ENCODE peak calls at places on chromosomes 11 and 22, in six cellular contexts. L is H9, Z is IMR-90, X is mesenchymal stem cell, O is H1, K is trophoblast cell. U is an unnamed sample.

GRCh38 chr11:31509017-31509411 is 408 bp downstream of the IMMP1L start:
- DNase-seq in L (no peak), X (no peak), K (no peak), Z (no peak), O (no peak), U (peak; percentile 17)

GRCh38 chr11:68164437-68164836 is 43.2 kb upstream of the CHKA start:
- DNase-seq in Z (peak; percentile 66), O (no peak), L (no peak), X (peak; percentile 22), K (no peak), U (no peak)

GRCh38 chr11:42410251-42410956 is 901.4 kb upstream of the API5 start:
- DNase-seq in L (no peak), O (no peak), Z (no peak), X (no peak), K (no peak), U (no peak)

GRCh38 chr11:77471520-77472234 is 2.2 kb downstream of the PAK1 start:
- DNase-seq in K (peak; percentile 63), O (no peak), X (no peak), Z (no peak), L (no peak), U (no peak)

GRCh38 chr11:35740061-35740824 is 77.7 kb downstream of the TRIM44 start:
- DNase-seq in O (no peak), K (no peak), L (no peak), X (no peak), Z (no peak), U (no peak)

GRCh38 chr11:107857550-107858216 is 904 bp downstream of the SLC35F2 start:
- DNase-seq in X (peak; percentile 46), K (peak; percentile 17), L (no peak), O (no peak), Z (peak; percentile 41), U (no peak)

GRCh38 chr11:65183201-65183891 is 1.6 kb downstream of the CAPN1 start:
- DNase-seq in X (no peak), O (no peak), Z (no peak), K (peak; percentile 38), L (peak; percentile 38), U (no peak)

GRCh38 chr11:67264260-67264659 is 2.0 kb upstream of the GRK2 start:
- DNase-seq in O (no peak), X (no peak), K (no peak), Z (no peak), L (no peak), U (no peak)

GRCh38 chr22:44351685-44352377 is 39.1 kb upstream of the SHISAL1 start:
- DNase-seq in L (peak; percentile 69), K (peak; percentile 95), O (peak; percentile 57), Z (peak; percentile 95), X (peak; percentile 89), U (no peak)

GRCh38 chr11:66221726-66222236 is 46.7 kb upstream of the RAB1B start:
- DNase-seq in O (no peak), L (peak; percentile 23), X (peak; percentile 26), K (no peak), Z (peak; percentile 24), U (no peak)

GRCh38 chr22:45284705-45285305 is at the start of gene UPK3A:
- DNase-seq in X (peak; percentile 29), O (no peak), Z (no peak), K (peak; percentile 34), L (peak; percentile 89), U (peak; percentile 64)

GRCh38 chr11:124762077-124762623 is at the start of gene ESAM:
- DNase-seq in K (peak; percentile 45), L (peak; percentile 53), O (no peak), X (no peak), Z (no peak), U (no peak)

GRCh38 chr22:49276567-49276966 is 551.1 kb downstream of the BRD1 start:
- DNase-seq in K (no peak), L (no peak), X (no peak), Z (no peak), O (no peak), U (no peak)

GRCh38 chr11:130480166-130480565 is 31.7 kb downstream of the ADAMTS15 start:
- DNase-seq in X (peak; percentile 54), Z (peak; percentile 86), O (no peak), L (no peak), K (peak; percentile 42), U (no peak)

GRCh38 chr22:47687364-47687655 is 924.9 kb downstream of the TBC1D22A start:
- DNase-seq in L (no peak), Z (no peak), X (no peak), O (no peak), K (no peak), U (no peak)

GRCh38 chr11:117435296-117435695 is 107.6 kb downstream of the CEP164 start:
- DNase-seq in Z (no peak), O (no peak), X (no peak), L (no peak), K (no peak), U (no peak)

GRCh38 chr11:14892036-14892556 is at the start of gene CYP2R1:
- DNase-seq in O (peak; percentile 89), K (peak; percentile 98), L (peak; percentile 99), X (peak; percentile 98), Z (peak; percentile 95), U (peak; percentile 85)

DNA sequence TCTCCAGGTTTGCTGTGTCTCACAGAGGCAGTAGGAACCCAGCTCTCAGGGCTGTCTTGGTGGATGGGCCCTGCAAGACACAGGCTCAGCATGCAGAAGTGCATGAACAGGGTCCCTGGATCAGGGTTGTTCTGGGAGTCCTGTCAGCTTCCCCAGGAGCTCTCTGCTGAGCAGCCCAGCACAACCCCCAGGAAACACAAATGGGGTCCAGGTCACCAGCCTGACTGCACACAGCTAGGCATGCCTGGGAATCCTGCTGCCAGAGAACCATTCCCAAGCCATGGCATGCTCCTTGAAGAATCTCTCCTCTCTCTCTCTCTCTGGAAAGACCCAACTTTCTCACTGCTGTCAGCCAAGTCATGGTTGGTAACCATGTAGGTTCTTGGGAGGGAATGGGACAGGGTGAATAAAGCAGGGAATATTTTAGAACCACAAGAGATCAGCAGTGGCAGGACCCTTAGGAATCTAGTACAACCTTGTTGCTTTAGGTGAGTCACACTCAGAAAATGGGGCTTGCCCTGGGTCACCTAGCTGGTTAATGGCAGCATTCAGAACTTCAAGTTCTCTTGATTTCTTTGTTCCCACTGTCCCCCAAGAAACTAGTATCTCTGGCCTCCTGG is 21.4 kb downstream of the TUB start:
- DNase-seq in K (no peak), L (no peak), X (no peak), Z (no peak), O (no peak), U (no peak)
- H4K91ac ChIP-seq in K (no peak overlapping the region), L (no peak overlapping the region), X (no peak overlapping the region), Z (no peak overlapping the region), O (no peak overlapping the region), U (no peak overlapping the region)

GRCh38 chr11:104763930-104764717 is 134.1 kb downstream of the CASP12 start:
- DNase-seq in K (no peak), Z (no peak), O (no peak), X (no peak), L (no peak), U (no peak)

GRCh38 chr11:104765401-104765800 is 132.9 kb downstream of the CASP12 start:
- DNase-seq in X (no peak), K (no peak), L (no peak), Z (peak; percentile 22), O (no peak), U (no peak)

GRCh38 chr11:104759464-104759863 is 138.8 kb downstream of the CASP12 start:
- DNase-seq in O (no peak), L (no peak), K (no peak), Z (no peak), X (no peak), U (no peak)

GRCh38 chr11:104764718-104765045 is 133.6 kb downstream of the CASP12 start:
- DNase-seq in O (no peak), X (peak; percentile 9), K (no peak), Z (peak; percentile 6), L (no peak), U (no peak)

GRCh38 chr11:104761511-104761910 is 136.7 kb downstream of the CASP12 start:
- DNase-seq in X (no peak), L (no peak), K (no peak), Z (no peak), O (no peak), U (no peak)
- H4K91ac ChIP-seq in X (no peak overlapping the region), L (no peak overlapping the region), K (no peak overlapping the region), Z (no peak overlapping the region), O (no peak overlapping the region), U (no peak overlapping the region)

GRCh38 chr22:20117656-20118571 is 888 bp upstream of the TRMT2A start:
- DNase-seq in Z (peak; percentile 25), O (no peak), X (peak; percentile 48), K (no peak), L (no peak), U (no peak)

GRCh38 chr22:20115691-20116375 is at the start of gene RANBP1:
- DNase-seq in O (no peak), Z (no peak), K (no peak), L (no peak), X (no peak), U (no peak)

GRCh38 chr22:20118572-20119020 is 1.6 kb upstream of the TRMT2A start:
- DNase-seq in X (no peak), Z (no peak), L (no peak), K (no peak), O (no peak), U (no peak)

GRCh38 chr22:20116376-20116950 is 559 bp downstream of the RANBP1 start:
- DNase-seq in Z (no peak), O (no peak), K (no peak), L (no peak), X (no peak), U (no peak)

DNA sequence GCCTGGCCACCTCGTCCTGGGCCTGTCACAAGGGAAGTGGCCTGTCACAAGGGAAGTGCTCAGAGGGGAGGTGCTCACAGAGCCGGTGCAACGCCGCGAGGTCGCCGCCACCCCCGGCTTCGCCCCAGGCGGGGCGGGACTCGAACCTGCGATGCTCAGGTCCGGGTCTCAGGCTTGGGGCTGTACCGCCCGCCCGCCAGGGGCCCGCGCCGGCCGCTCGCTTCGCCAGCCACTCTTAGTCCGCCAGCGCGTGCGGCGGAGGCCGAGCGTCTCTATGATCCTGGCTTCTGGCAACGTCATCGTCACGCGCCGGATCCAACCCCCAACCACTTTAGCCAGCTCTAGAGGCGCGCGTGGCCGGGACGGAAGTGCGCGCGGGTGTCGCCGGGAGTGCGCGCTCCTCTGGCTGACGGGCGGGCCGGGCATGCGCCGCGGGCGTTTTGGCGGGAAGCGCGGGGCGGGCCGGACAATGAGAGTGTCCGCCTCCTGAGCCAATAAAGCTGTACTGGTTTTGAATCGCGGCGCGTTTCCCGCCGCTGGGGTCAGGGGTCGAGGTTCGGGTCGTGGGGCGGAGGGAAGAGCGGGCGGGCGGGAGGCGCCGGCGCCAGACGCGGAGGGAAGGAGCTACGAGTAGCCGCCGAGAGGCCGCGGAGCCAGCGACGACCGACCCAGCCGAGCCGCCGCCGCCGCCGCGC is at the start of gene TRMT2A:
- DNase-seq in Z (peak; percentile 98), K (peak; percentile 97), X (peak; percentile 98), O (peak; percentile 92), L (peak; percentile 98), U (peak; percentile 99)
- H4K91ac ChIP-seq in Z (peak within 1 kb of the TSS; percentile 70), K (peak within 1 kb of the TSS; percentile 85), X (peak within 1 kb of the TSS; percentile 96), O (peak within 1 kb of the TSS; percentile 95), L (peak within 1 kb of the TSS; percentile 96), U (peak within 1 kb of the TSS; percentile 87)

GRCh38 chr22:22822106-22822505 is 65.5 kb upstream of the IGLL5 start:
- DNase-seq in Z (no peak), X (no peak), L (no peak), K (no peak), O (no peak), U (no peak)
- H4K91ac ChIP-seq in Z (no peak overlapping the region), X (no peak overlapping the region), L (no peak overlapping the region), K (no peak overlapping the region), O (no peak overlapping the region), U (no peak overlapping the region)